ENCODE peak calls at places on chromosomes 2 and 18, in nine cellular contexts. M is T-helper 17 cell; I is activated CD4-positive, CD25-positive, alpha-beta regulatory T cell; S is GM12865; N is effector memory CD8-positive, alpha-beta T cell; T is skeletal muscle cell; C is GM19239; W is kidney glomerular epithelial cell; K is T-helper 2 cell. E is an unnamed sample.

GRCh38 chr2:237488295-237488694 is 1.2 kb downstream of the MLPH start:
- DNase-seq in C (no peak), T (no peak), W (no peak), N (no peak), I (no peak), S (no peak), M (no peak), K (no peak), E (no peak)

GRCh38 chr18:25067291-25068050 is 284.5 kb downstream of the ZNF521 start:
- DNase-seq in N (no peak), I (no peak), M (no peak), S (no peak), W (no peak), C (no peak), K (no peak), T (no peak), E (no peak)

GRCh38 chr2:132937629-132938028 is 267.6 kb upstream of the LYPD1 start:
- DNase-seq in I (no peak), N (no peak), S (no peak), W (no peak), C (no peak), M (no peak), T (no peak), K (no peak), E (no peak)

GRCh38 chr2:30165050-30165520 is 18.3 kb downstream of the YPEL5 start:
- DNase-seq in C (peak; percentile 79), M (no peak), T (peak; percentile 74), N (peak; percentile 67), S (peak; percentile 91), I (peak; percentile 27), W (peak; percentile 90), K (peak; percentile 71), E (no peak)

GRCh38 chr2:10521356-10521755 is 73.2 kb upstream of the ODC1 start:
- DNase-seq in M (no peak), N (no peak), W (no peak), T (no peak), K (no peak), I (no peak), C (no peak), S (no peak), E (no peak)

GRCh38 chr18:68840554-68841263 is 42.8 kb downstream of the CCDC102B start:
- DNase-seq in K (no peak), T (peak; percentile 96), W (peak; percentile 24), C (no peak), I (no peak), S (no peak), N (no peak), M (no peak), E (no peak)

GRCh38 chr18:36578871-36579270 is 249.9 kb downstream of the TPGS2 start:
- DNase-seq in I (no peak), C (no peak), S (no peak), K (no peak), M (no peak), N (no peak), T (peak; percentile 23), W (no peak), E (no peak)

GRCh38 chr2:199315299-199316179 is 142.2 kb downstream of the SATB2 start:
- DNase-seq in W (peak; percentile 4), K (no peak), M (no peak), C (no peak), S (peak; percentile 29), N (no peak), I (no peak), T (peak; percentile 53), E (no peak)

GRCh38 chr2:7450188-7451156 is 533.3 kb downstream of the RNF144A start:
- DNase-seq in I (no peak), W (no peak), C (no peak), M (no peak), T (no peak), S (peak; percentile 41), K (peak; percentile 65), N (no peak), E (no peak)

GRCh38 chr2:134845719-134846118 is 7.3 kb downstream of the ACMSD start:
- DNase-seq in C (no peak), I (no peak), N (no peak), S (no peak), W (peak; percentile 62), K (no peak), M (no peak), T (peak; percentile 66), E (no peak)

GRCh38 chr2:14220101-14220500 is 412.4 kb upstream of the LRATD1 start:
- DNase-seq in N (no peak), M (no peak), S (no peak), T (no peak), C (no peak), W (no peak), K (no peak), I (no peak), E (no peak)

GRCh38 chr2:2229898-2230817 is 100.9 kb downstream of the MYT1L start:
- DNase-seq in K (no peak), T (no peak), I (no peak), W (no peak), C (no peak), S (no peak), N (no peak), M (no peak), E (no peak)

GRCh38 chr2:239884875-239885274 is 140.3 kb downstream of the NDUFA10 start:
- DNase-seq in T (no peak), M (no peak), W (no peak), C (no peak), N (no peak), K (no peak), I (no peak), S (no peak), E (no peak)

GRCh38 chr2:176115883-176116813 is at the start of gene HOXD10:
- DNase-seq in K (no peak), N (no peak), T (no peak), S (no peak), I (no peak), C (no peak), M (no peak), W (peak; percentile 68), E (no peak)

GRCh38 chr2:215361211-215361875 is 49.5 kb downstream of the ATIC start:
- DNase-seq in T (no peak), I (no peak), C (no peak), N (no peak), K (no peak), S (no peak), M (no peak), W (no peak), E (no peak)

GRCh38 chr18:54209471-54210180 is 14.8 kb downstream of the MBD2 start:
- DNase-seq in M (no peak), K (no peak), I (no peak), C (no peak), T (no peak), W (peak; percentile 13), S (peak; percentile 77), N (no peak), E (no peak)

GRCh38 chr2:234879671-234880455 is 72.0 kb upstream of the SH3BP4 start:
- DNase-seq in S (no peak), M (no peak), K (no peak), N (no peak), T (peak; percentile 13), C (no peak), W (peak; percentile 88), I (no peak), E (no peak)

E was measured in cortex of kidney.